ENCODE peak calls at places on chromosomes 4 and X, in seven cellular contexts. B, O, R, Q, K, N and Z are unnamed samples.

GRCh38 chr4:56405016-56405415 is 17.7 kb upstream of the AASDH start:
- DNase-seq in K (no peak), B (no peak), R (no peak), O (no peak), Q (no peak), N (no peak), Z (no peak)

GRCh38 chrX:10086683-10087082 is 70.1 kb upstream of the CLCN4 start:
- DNase-seq in K (no peak), Q (no peak), R (no peak), O (no peak), B (no peak), N (no peak), Z (no peak)

GRCh38 chrX:106281383-106281782 is 113.3 kb downstream of the PWWP3B start:
- DNase-seq in Q (no peak), O (no peak), K (no peak), N (no peak), B (no peak), R (no peak), Z (no peak)

GRCh38 chr4:14770025-14770424 is 232.3 kb upstream of the CPEB2 start:
- DNase-seq in B (no peak), R (no peak), K (no peak), Q (no peak), O (no peak), N (no peak), Z (no peak)

GRCh38 chrX:30196322-30196721 is 19.0 kb upstream of the MAGEB2 start:
- DNase-seq in O (no peak), K (no peak), R (no peak), Q (no peak), B (peak), N (no peak), Z (no peak)

GRCh38 chrX:41922694-41923171 is 621 bp downstream of the CASK start:
- DNase-seq in B (no peak), N (peak), R (no peak), O (no peak), K (no peak), Q (no peak), Z (no peak)

GRCh38 chrX:47815901-47816845 is 20.5 kb upstream of the ZNF81 start:
- DNase-seq in N (no peak), Q (no peak), B (no peak), R (no peak), O (no peak), K (no peak), Z (no peak)

GRCh38 chrX:21996872-21997271 is 35.3 kb upstream of the PHEX start:
- DNase-seq in N (no peak), O (no peak), R (peak), K (no peak), B (peak), Q (no peak), Z (peak)

GRCh38 chrX:154021131-154021611 is 1.5 kb upstream of the IRAK1 start:
- DNase-seq in O (no peak), N (no peak), R (no peak), B (no peak), Q (no peak), K (no peak), Z (no peak)

GRCh38 chr4:2287594-2287915 is 25.6 kb upstream of the MXD4 start:
- DNase-seq in Q (no peak), K (no peak), O (no peak), B (no peak), R (no peak), N (no peak), Z (no peak)

GRCh38 chrX:153922286-153922573 is 3.8 kb downstream of the ARHGAP4 start:
- DNase-seq in Q (no peak), N (no peak), B (no peak), K (no peak), O (no peak), R (no peak), Z (no peak)

GRCh38 chrX:141439651-141440050 is 144.9 kb downstream of the SPANXA1 start:
- DNase-seq in N (no peak), K (no peak), O (no peak), B (no peak), Q (no peak), R (no peak), Z (no peak)

GRCh38 chr4:85058551-85058950 is 92.1 kb upstream of the WDFY3 start:
- DNase-seq in O (no peak), R (no peak), K (no peak), Q (no peak), B (no peak), N (no peak), Z (no peak)

GRCh38 chr4:107987916-107988762 is 1.6 kb upstream of the HADH start:
- DNase-seq in Q (no peak), O (no peak), R (no peak), K (no peak), N (no peak), B (no peak), Z (no peak)

GRCh38 chr4:105061720-105062119 is 85.0 kb upstream of the TET2 start:
- DNase-seq in O (no peak), Q (no peak), K (no peak), B (no peak), R (no peak), N (no peak), Z (no peak)

GRCh38 chrX:52368368-52369055 is at the start of gene XAGE2:
- DNase-seq in K (no peak), O (no peak), R (no peak), Q (no peak), N (no peak), B (no peak), Z (no peak)

GRCh38 chr4:97627785-97628184 is 515.5 kb downstream of the STPG2 start:
- DNase-seq in N (no peak), R (no peak), O (no peak), K (no peak), B (no peak), Q (no peak), Z (no peak)

GRCh38 chr4:141254326-141254725 is 33.6 kb downstream of the ZNF330 start:
- DNase-seq in B (no peak), Q (no peak), K (no peak), R (no peak), N (no peak), O (no peak), Z (no peak)

GRCh38 chr4:39544580-39545315 is 17.5 kb upstream of the UGDH start:
- DNase-seq in K (no peak), N (no peak), B (no peak), R (no peak), Q (no peak), O (no peak), Z (no peak)

GRCh38 chrX:3326721-3327120 is 19.7 kb downstream of the MXRA5 start:
- DNase-seq in B (no peak), O (no peak), R (peak), Q (no peak), K (no peak), N (no peak), Z (no peak)

GRCh38 chrX:39730671-39731389 is 366.9 kb downstream of the BCOR start:
- DNase-seq in R (peak), Q (peak), N (peak), B (peak), O (no peak), K (peak), Z (no peak)

GRCh38 chrX:111869639-111870034 is 6.3 kb upstream of the TRPC5OS start:
- DNase-seq in R (peak), K (no peak), Q (no peak), B (peak), N (peak), O (peak), Z (peak)

GRCh38 chrX:7147431-7147977 is at the start of gene STS:
- DNase-seq in O (no peak), Q (no peak), N (no peak), B (no peak), R (no peak), K (peak), Z (no peak)

GRCh38 chr4:37388672-37389368 is 144.3 kb downstream of the NWD2 start:
- DNase-seq in N (no peak), R (no peak), Q (no peak), O (no peak), K (no peak), B (no peak), Z (peak)

GRCh38 chrX:123943074-123943473 is 18.4 kb upstream of the STAG2 start:
- DNase-seq in N (no peak), K (no peak), B (no peak), O (no peak), Q (no peak), R (no peak), Z (no peak)

GRCh38 chr4:105147226-105148151 is 813 bp downstream of the TET2 start:
- DNase-seq in Q (no peak), K (no peak), B (no peak), R (no peak), N (peak), O (no peak), Z (no peak)

GRCh38 chr4:81465668-81466357 is 5.9 kb downstream of the RASGEF1B start:
- DNase-seq in Q (no peak), B (no peak), R (no peak), N (no peak), K (no peak), O (peak), Z (no peak)

GRCh38 chr4:67712000-67712625 is 11.2 kb upstream of the UBA6 start:
- DNase-seq in K (no peak), Q (no peak), O (no peak), N (no peak), B (no peak), R (no peak), Z (no peak)

GRCh38 chr4:5750052-5750950 is 39.3 kb downstream of the EVC start:
- DNase-seq in K (no peak), O (no peak), N (no peak), Q (no peak), R (peak), B (no peak), Z (no peak)

GRCh38 chrX:149757206-149758067 is 16.4 kb upstream of the HSFX1 start:
- DNase-seq in N (no peak), B (no peak), K (no peak), Q (no peak), O (no peak), R (no peak), Z (no peak)

GRCh38 chrX:110402091-110402854 is 43.6 kb downstream of the RTL9 start:
- DNase-seq in B (no peak), O (no peak), N (no peak), Q (peak), K (no peak), R (no peak), Z (no peak)

GRCh38 chr4:148124512-148124911 is 317.7 kb downstream of the NR3C2 start:
- DNase-seq in N (no peak), B (no peak), K (no peak), O (no peak), Q (no peak), R (no peak), Z (no peak)

GRCh38 chr4:17138847-17139246 is 240.4 kb upstream of the LDB2 start:
- DNase-seq in Q (no peak), K (no peak), N (no peak), B (no peak), O (no peak), R (no peak), Z (no peak)

GRCh38 chrX:69285401-69285871 is 120.2 kb upstream of the PJA1 start:
- DNase-seq in Q (no peak), N (no peak), B (peak), K (no peak), R (no peak), O (no peak), Z (no peak)

GRCh38 chrX:123184199-123184857 is at the start of gene GRIA3:
- DNase-seq in O (no peak), N (no peak), K (no peak), B (no peak), R (peak), Q (no peak), Z (no peak)

GRCh38 chr4:156894234-156894633 is 77.4 kb downstream of the PDGFC start:
- DNase-seq in N (no peak), Q (no peak), R (no peak), O (no peak), K (no peak), B (no peak), Z (no peak)